ENCODE peak calls at places on chromosomes 13 and 19, in six cellular contexts. One of them, this sample, is unnamed.

GRCh38 chr19:47490847-47491246 is 6.8 kb upstream of the KPTN start:
- DNase-seq in IMR-90: no peak
- DNase-seq in neuronal stem cell: no peak
- DNase-seq in H9: no peak
- DNase-seq in H1: no peak
- DNase-seq in mesenchymal stem cell: no peak
- DNase-seq in this sample: no peak

GRCh38 chr13:109669234-109669612 is 117.2 kb downstream of the IRS2 start:
- DNase-seq in mesenchymal stem cell: no peak
- DNase-seq in H1: no peak
- DNase-seq in neuronal stem cell: no peak
- DNase-seq in H9: no peak
- DNase-seq in IMR-90: no peak
- DNase-seq in this sample: peak; percentile 48

GRCh38 chr19:34985249-34986022 is 14.7 kb upstream of the GRAMD1A start:
- DNase-seq in H1: peak; percentile 60
- DNase-seq in H9: peak; percentile 67
- DNase-seq in mesenchymal stem cell: no peak
- DNase-seq in neuronal stem cell: no peak
- DNase-seq in IMR-90: peak; percentile 24
- DNase-seq in this sample: no peak

GRCh38 chr19:36421749-36422481 is 3.5 kb upstream of the ZFP82 start:
- DNase-seq in H1: no peak
- DNase-seq in neuronal stem cell: no peak
- DNase-seq in H9: no peak
- DNase-seq in IMR-90: no peak
- DNase-seq in mesenchymal stem cell: no peak
- DNase-seq in this sample: peak; percentile 71

GRCh38 chr19:29528946-29529645 is 3.3 kb downstream of the VSTM2B start:
- DNase-seq in H9: peak; percentile 47
- DNase-seq in neuronal stem cell: peak; percentile 26
- DNase-seq in mesenchymal stem cell: no peak
- DNase-seq in IMR-90: no peak
- DNase-seq in H1: peak; percentile 70
- DNase-seq in this sample: peak; percentile 34

GRCh38 chr13:20043207-20043925 is 84.8 kb downstream of the ZMYM2 start:
- DNase-seq in H1: no peak
- DNase-seq in mesenchymal stem cell: no peak
- DNase-seq in H9: no peak
- DNase-seq in neuronal stem cell: no peak
- DNase-seq in IMR-90: no peak
- DNase-seq in this sample: no peak

GRCh38 chr13:76812206-76812882 is 73.9 kb downstream of the KCTD12 start:
- DNase-seq in H1: no peak
- DNase-seq in mesenchymal stem cell: no peak
- DNase-seq in H9: no peak
- DNase-seq in neuronal stem cell: no peak
- DNase-seq in IMR-90: no peak
- DNase-seq in this sample: no peak

GRCh38 chr13:32001392-32001768 is 30.2 kb upstream of the FRY start:
- DNase-seq in mesenchymal stem cell: peak; percentile 65
- DNase-seq in IMR-90: peak; percentile 41
- DNase-seq in neuronal stem cell: peak; percentile 24
- DNase-seq in H1: no peak
- DNase-seq in H9: peak; percentile 36
- DNase-seq in this sample: peak; percentile 74

GRCh38 chr19:48968179-48968661 is 3.1 kb downstream of the FTL start:
- DNase-seq in mesenchymal stem cell: peak; percentile 86
- DNase-seq in H9: no peak
- DNase-seq in neuronal stem cell: no peak
- DNase-seq in H1: no peak
- DNase-seq in IMR-90: peak; percentile 49
- DNase-seq in this sample: peak; percentile 48

GRCh38 chr13:73040479-73040878 is 18.3 kb upstream of the KLF5 start:
- DNase-seq in IMR-90: no peak
- DNase-seq in neuronal stem cell: no peak
- DNase-seq in H1: no peak
- DNase-seq in H9: no peak
- DNase-seq in mesenchymal stem cell: no peak
- DNase-seq in this sample: no peak

GRCh38 chr19:51808333-51808986 is 13.5 kb downstream of the FPR3 start:
- DNase-seq in IMR-90: no peak
- DNase-seq in H1: no peak
- DNase-seq in mesenchymal stem cell: no peak
- DNase-seq in neuronal stem cell: no peak
- DNase-seq in H9: no peak
- DNase-seq in this sample: no peak

GRCh38 chr19:35959040-35959967 is 23.1 kb downstream of the LRFN3 start:
- DNase-seq in mesenchymal stem cell: no peak
- DNase-seq in IMR-90: no peak
- DNase-seq in neuronal stem cell: no peak
- DNase-seq in H1: peak; percentile 58
- DNase-seq in H9: peak; percentile 41
- DNase-seq in this sample: no peak

GRCh38 chr19:34994643-34995471 is 5.3 kb upstream of the GRAMD1A start:
- DNase-seq in IMR-90: no peak
- DNase-seq in neuronal stem cell: no peak
- DNase-seq in H9: no peak
- DNase-seq in H1: no peak
- DNase-seq in mesenchymal stem cell: no peak
- DNase-seq in this sample: no peak

GRCh38 chr19:11166281-11167142 is 10.9 kb upstream of the SPC24 start:
- DNase-seq in neuronal stem cell: no peak
- DNase-seq in IMR-90: no peak
- DNase-seq in H1: no peak
- DNase-seq in mesenchymal stem cell: no peak
- DNase-seq in H9: no peak
- DNase-seq in this sample: no peak

GRCh38 chr19:3586124-3586626 is 897 bp downstream of the GIPC3 start:
- DNase-seq in mesenchymal stem cell: no peak
- DNase-seq in H1: peak; percentile 89
- DNase-seq in H9: peak; percentile 65
- DNase-seq in IMR-90: no peak
- DNase-seq in neuronal stem cell: no peak
- DNase-seq in this sample: no peak

GRCh38 chr13:44810067-44810840 is 179.0 kb downstream of the NUFIP1 start:
- DNase-seq in H9: no peak
- DNase-seq in neuronal stem cell: no peak
- DNase-seq in IMR-90: no peak
- DNase-seq in mesenchymal stem cell: no peak
- DNase-seq in H1: no peak
- DNase-seq in this sample: no peak

GRCh38 chr13:93862259-93862658 is 617.2 kb downstream of the DCT start:
- DNase-seq in IMR-90: peak; percentile 60
- DNase-seq in H9: no peak
- DNase-seq in mesenchymal stem cell: peak; percentile 44
- DNase-seq in H1: no peak
- DNase-seq in neuronal stem cell: no peak
- DNase-seq in this sample: no peak

GRCh38 chr19:38191747-38192146 is 32.3 kb downstream of the DPF1 start:
- DNase-seq in IMR-90: no peak
- DNase-seq in H9: no peak
- DNase-seq in H1: no peak
- DNase-seq in neuronal stem cell: no peak
- DNase-seq in mesenchymal stem cell: no peak
- DNase-seq in this sample: no peak

GRCh38 chr13:39284801-39285388 is 246.6 kb downstream of the NHLRC3 start:
- DNase-seq in H1: no peak
- DNase-seq in IMR-90: peak; percentile 1
- DNase-seq in mesenchymal stem cell: no peak
- DNase-seq in H9: peak; percentile 41
- DNase-seq in neuronal stem cell: no peak
- DNase-seq in this sample: peak; percentile 50

GRCh38 chr13:100075700-100076587 is 12.9 kb upstream of the PCCA start:
- DNase-seq in H1: no peak
- DNase-seq in H9: no peak
- DNase-seq in mesenchymal stem cell: no peak
- DNase-seq in neuronal stem cell: no peak
- DNase-seq in IMR-90: no peak
- DNase-seq in this sample: no peak

GRCh38 chr19:48752511-48753365 is at the start of gene FUT1:
- DNase-seq in neuronal stem cell: no peak
- DNase-seq in H9: peak; percentile 97
- DNase-seq in H1: peak; percentile 94
- DNase-seq in IMR-90: no peak
- DNase-seq in mesenchymal stem cell: peak; percentile 39
- DNase-seq in this sample: peak; percentile 94

GRCh38 chr19:730382-730668 is 20.6 kb upstream of the MISP start:
- DNase-seq in H1: no peak
- DNase-seq in mesenchymal stem cell: no peak
- DNase-seq in IMR-90: no peak
- DNase-seq in H9: no peak
- DNase-seq in neuronal stem cell: no peak
- DNase-seq in this sample: no peak

GRCh38 chr13:84439108-84439507 is 556.8 kb upstream of the SLITRK1 start:
- DNase-seq in IMR-90: peak; percentile 58
- DNase-seq in mesenchymal stem cell: no peak
- DNase-seq in H9: no peak
- DNase-seq in H1: no peak
- DNase-seq in neuronal stem cell: no peak
- DNase-seq in this sample: no peak

GRCh38 chr13:99064624-99065249 is 86.9 kb upstream of the DOCK9 start:
- DNase-seq in mesenchymal stem cell: no peak
- DNase-seq in neuronal stem cell: no peak
- DNase-seq in H9: no peak
- DNase-seq in H1: no peak
- DNase-seq in IMR-90: no peak
- DNase-seq in this sample: no peak

GRCh38 chr19:50204811-50205675 is 1.6 kb downstream of the MYH14 start:
- DNase-seq in H9: peak; percentile 96
- DNase-seq in IMR-90: no peak
- DNase-seq in H1: peak; percentile 93
- DNase-seq in mesenchymal stem cell: no peak
- DNase-seq in neuronal stem cell: peak; percentile 72
- DNase-seq in this sample: peak; percentile 88

GRCh38 chr19:39363909-39364457 is 21.8 kb downstream of the SAMD4B start:
- DNase-seq in IMR-90: peak; percentile 80
- DNase-seq in mesenchymal stem cell: peak; percentile 62
- DNase-seq in H1: no peak
- DNase-seq in neuronal stem cell: no peak
- DNase-seq in H9: no peak
- DNase-seq in this sample: no peak

GRCh38 chr13:26037302-26037701 is 14.5 kb downstream of the SHISA2 start:
- DNase-seq in neuronal stem cell: peak; percentile 39
- DNase-seq in mesenchymal stem cell: no peak
- DNase-seq in H1: peak; percentile 90
- DNase-seq in IMR-90: no peak
- DNase-seq in H9: peak; percentile 85
- DNase-seq in this sample: peak; percentile 84

DNA sequence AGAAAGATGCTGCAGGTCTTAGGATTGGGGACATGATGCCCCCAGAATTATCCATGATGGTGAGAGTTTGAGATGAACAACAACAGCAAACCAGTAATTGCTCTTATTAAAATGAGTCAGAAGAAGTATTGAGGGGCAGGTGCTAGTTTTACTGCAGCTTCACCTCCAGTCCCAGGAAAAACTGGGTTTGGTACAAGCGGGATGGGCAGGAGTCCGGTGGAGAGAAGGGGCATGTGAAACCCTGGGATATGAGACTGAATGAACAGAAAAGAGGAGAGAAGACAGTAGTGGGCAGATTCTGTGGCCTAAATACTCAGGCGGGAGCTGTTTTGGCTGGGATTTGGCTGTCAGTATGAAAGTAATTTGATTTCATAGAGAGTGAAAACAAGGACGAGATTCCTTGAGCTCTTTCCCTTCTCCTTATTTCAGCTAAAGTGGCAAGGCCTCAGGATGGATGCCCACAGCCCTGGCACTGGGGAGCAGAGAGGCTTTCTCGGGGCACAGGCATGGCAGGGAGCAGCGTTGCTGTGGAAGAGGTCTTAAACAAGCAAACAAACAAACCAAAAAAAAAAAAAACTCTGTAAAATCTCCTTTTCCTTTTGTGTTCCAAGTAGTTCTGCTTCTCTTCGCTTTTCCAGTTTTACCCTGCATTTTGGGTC is 30.7 kb downstream of the NFIX start:
- DNase-seq in H9: no peak
- DNase-seq in mesenchymal stem cell: no peak
- DNase-seq in H1: no peak
- DNase-seq in IMR-90: no peak
- DNase-seq in neuronal stem cell: no peak
- DNase-seq in this sample: no peak
- H3K4me1 ChIP-seq in H9: no peaks in the 10 kb centered on the region
- H3K4me1 ChIP-seq in mesenchymal stem cell: peaks cover 20% of the 10 kb centered on the region
- H3K4me1 ChIP-seq in H1: peaks cover 17% of the 10 kb centered on the region
- H3K4me1 ChIP-seq in IMR-90: peaks cover 31% of the 10 kb centered on the region
- H3K4me1 ChIP-seq in neuronal stem cell: no peaks in the 10 kb centered on the region
- H3K4me1 ChIP-seq in this sample: no peaks in the 10 kb centered on the region

DNA sequence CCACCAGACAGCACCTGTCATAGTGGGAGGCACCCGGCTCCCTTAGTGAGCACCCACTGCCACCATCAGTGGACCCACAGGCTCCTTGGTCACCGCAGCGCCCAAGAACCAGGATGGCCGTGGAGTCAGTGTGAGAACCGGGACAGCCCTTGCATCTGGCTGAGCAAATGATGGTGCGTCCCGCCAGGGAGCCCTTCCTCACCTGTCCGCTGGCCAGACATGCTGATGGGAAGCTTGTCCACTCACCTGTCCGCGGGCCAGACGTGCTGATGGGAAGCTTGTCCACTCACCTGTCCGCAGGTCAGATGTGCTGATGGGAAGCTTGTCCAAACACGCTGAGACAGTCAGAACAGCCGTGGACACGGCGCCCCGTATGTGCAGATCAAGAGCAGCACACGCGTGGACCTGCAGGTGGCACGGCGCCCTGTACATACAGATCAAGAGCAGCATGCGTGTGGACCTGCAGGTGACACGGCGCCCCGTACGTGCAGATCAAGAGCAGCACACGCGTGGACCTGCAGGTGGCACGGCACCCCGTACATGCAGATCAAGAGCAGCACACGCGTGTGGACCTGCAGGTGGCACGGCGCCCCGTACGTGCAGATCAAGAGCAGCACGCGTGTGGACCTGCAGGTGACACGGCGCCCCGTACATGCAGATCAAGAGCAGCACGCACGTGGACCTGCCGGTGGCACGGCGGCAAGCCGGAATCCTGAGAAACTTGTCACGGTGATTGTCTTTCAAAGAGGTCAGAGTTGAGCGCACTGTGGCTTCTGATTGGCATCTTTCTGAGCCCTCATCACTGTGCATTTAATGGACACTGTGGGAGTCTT is 40.7 kb upstream of the DCUN1D2 start:
- DNase-seq in H9: peak; percentile 22
- DNase-seq in neuronal stem cell: no peak
- DNase-seq in mesenchymal stem cell: no peak
- DNase-seq in H1: no peak
- DNase-seq in IMR-90: no peak
- DNase-seq in this sample: no peak
- H2BK15ac ChIP-seq in H9: no peak overlapping the region
- H2BK15ac ChIP-seq in neuronal stem cell: peak overlapping the region; percentile 40
- H2BK15ac ChIP-seq in mesenchymal stem cell: no peak overlapping the region
- H2BK15ac ChIP-seq in H1: no peak overlapping the region
- H2BK15ac ChIP-seq in IMR-90: no peak overlapping the region
- H2BK15ac ChIP-seq in this sample: no peak overlapping the region

GRCh38 chr13:74765955-74766354 is 631.8 kb upstream of the KLF12 start:
- DNase-seq in H1: no peak
- DNase-seq in neuronal stem cell: no peak
- DNase-seq in IMR-90: no peak
- DNase-seq in mesenchymal stem cell: no peak
- DNase-seq in H9: no peak
- DNase-seq in this sample: no peak
- H3K4me1 ChIP-seq in H1: no peaks in the 10 kb centered on the region
- H3K4me1 ChIP-seq in neuronal stem cell: peaks cover 4% of the 10 kb centered on the region
- H3K4me1 ChIP-seq in IMR-90: peaks cover 6% of the 10 kb centered on the region
- H3K4me1 ChIP-seq in mesenchymal stem cell: no peaks in the 10 kb centered on the region
- H3K4me1 ChIP-seq in H9: no peaks in the 10 kb centered on the region
- H3K4me1 ChIP-seq in this sample: peaks cover 2% of the 10 kb centered on the region

GRCh38 chr13:22169473-22169872 is 498.6 kb downstream of the FGF9 start:
- DNase-seq in neuronal stem cell: no peak
- DNase-seq in IMR-90: no peak
- DNase-seq in mesenchymal stem cell: no peak
- DNase-seq in H1: no peak
- DNase-seq in H9: no peak
- DNase-seq in this sample: peak; percentile 84
- H2BK15ac ChIP-seq in neuronal stem cell: no peak overlapping the region
- H2BK15ac ChIP-seq in IMR-90: peak overlapping the region; percentile 55
- H2BK15ac ChIP-seq in mesenchymal stem cell: no peak overlapping the region
- H2BK15ac ChIP-seq in H1: no peak overlapping the region
- H2BK15ac ChIP-seq in H9: no peak overlapping the region
- H2BK15ac ChIP-seq in this sample: no peak overlapping the region